ENCODE peak calls at places on chromosomes 3 and 15, in five cellular contexts. X is esophagus squamous epithelium; W is CD8-positive, alpha-beta T cell; F is mammary epithelial cell; T is lung. V is an unnamed sample.
A peak's percentile ranks its signal among the peaks of the same experiment; 100 is the strongest.

GRCh38 chr15:73794501-73795133 is 41.5 kb upstream of the INSYN1 start:
- DNase-seq in X (no peak), W (no peak), F (peak; percentile 44), T (no peak), V (no peak)

GRCh38 chr15:58232273-58233065 is 94.3 kb downstream of the AQP9 start:
- DNase-seq in X (no peak), W (no peak), F (peak; percentile 48), T (no peak), V (no peak)

GRCh38 chr3:5055352-5056004 is 66.6 kb upstream of the ARL8B start:
- DNase-seq in X (no peak), W (no peak), F (no peak), T (no peak), V (no peak)

GRCh38 chr15:101128191-101128590 is 123.7 kb downstream of the CHSY1 start:
- DNase-seq in X (no peak), W (no peak), F (peak; percentile 80), T (no peak), V (no peak)

GRCh38 chr15:56967336-56967735 is 48.9 kb downstream of the TCF12 start:
- DNase-seq in X (no peak), W (no peak), F (no peak), T (no peak), V (peak; percentile 52)

GRCh38 chr3:100189444-100189964 is 71.3 kb upstream of the TBC1D23 start:
- DNase-seq in X (no peak), W (no peak), F (no peak), T (no peak), V (no peak)

GRCh38 chr3:14415501-14415900 is 13.1 kb downstream of the SLC6A6 start:
- DNase-seq in X (no peak), W (no peak), F (peak; percentile 25), T (no peak), V (no peak)

GRCh38 chr3:196162679-196163078 is 48.5 kb downstream of the ZDHHC19 start:
- DNase-seq in X (no peak), W (no peak), F (no peak), T (no peak), V (no peak)

GRCh38 chr15:47293763-47294162 is 423.5 kb upstream of the SEMA6D start:
- DNase-seq in X (no peak), W (no peak), F (peak; percentile 58), T (peak; percentile 64), V (peak; percentile 26)

GRCh38 chr3:195876297-195877031 is 31.9 kb downstream of the TNK2 start:
- DNase-seq in X (no peak), W (no peak), F (no peak), T (peak; percentile 73), V (no peak)

GRCh38 chr3:146222204-146223046 is 28.5 kb downstream of the PLSCR4 start:
- DNase-seq in X (no peak), W (no peak), F (no peak), T (no peak), V (no peak)

GRCh38 chr15:66763186-66764066 is 61.4 kb downstream of the SMAD6 start:
- DNase-seq in X (no peak), W (no peak), F (no peak), T (peak; percentile 93), V (peak; percentile 88)

GRCh38 chr3:146747928-146748327 is 142.8 kb upstream of the PLSCR5 start:
- DNase-seq in X (no peak), W (no peak), F (peak; percentile 12), T (no peak), V (no peak)

GRCh38 chr3:165884518-165884917 is 47.3 kb upstream of the BCHE start:
- DNase-seq in X (no peak), W (no peak), F (no peak), T (no peak), V (no peak)

GRCh38 chr3:10516835-10517465 is 11.6 kb upstream of the ATP2B2 start:
- DNase-seq in X (no peak), W (no peak), F (no peak), T (no peak), V (no peak)

GRCh38 chr3:190340071-190340470 is 17.8 kb upstream of the CLDN1 start:
- DNase-seq in X (no peak), W (no peak), F (peak; percentile 45), T (no peak), V (no peak)

GRCh38 chr15:65355173-65355982 is 22.4 kb downstream of the IGDCC3 start:
- DNase-seq in X (no peak), W (no peak), F (no peak), T (no peak), V (no peak)

GRCh38 chr3:94513600-94513999 is 450.7 kb downstream of the NSUN3 start:
- DNase-seq in X (no peak), W (no peak), F (no peak), T (no peak), V (no peak)

GRCh38 chr3:79872483-79872882 is 104.7 kb upstream of the ROBO1 start:
- DNase-seq in X (no peak), W (no peak), F (peak; percentile 62), T (no peak), V (peak; percentile 36)

GRCh38 chr3:103803787-103804186 is 1369.0 kb downstream of the ZPLD1 start:
- DNase-seq in X (no peak), W (no peak), F (no peak), T (no peak), V (no peak)

GRCh38 chr15:68333775-68334470 is 56.4 kb downstream of the FEM1B start:
- DNase-seq in X (no peak), W (no peak), F (no peak), T (no peak), V (no peak)

GRCh38 chr3:188241072-188241471 is 87.1 kb downstream of the LPP start:
- DNase-seq in X (no peak), W (no peak), F (no peak), T (no peak), V (no peak)

GRCh38 chr15:82309802-82310201 is 39.5 kb downstream of the GOLGA6L10 start:
- DNase-seq in X (no peak), W (no peak), F (no peak), T (no peak), V (no peak)

GRCh38 chr3:194592798-194593752 is 40.1 kb downstream of the TMEM44 start:
- DNase-seq in X (no peak), W (no peak), F (peak; percentile 96), T (peak; percentile 37), V (peak; percentile 89)

GRCh38 chr3:24591661-24592555 is 97.3 kb upstream of the THRB start:
- DNase-seq in X (no peak), W (no peak), F (peak; percentile 99), T (no peak), V (no peak)

GRCh38 chr3:176581589-176581988 is 615.7 kb downstream of the TBL1XR1 start:
- DNase-seq in X (no peak), W (no peak), F (no peak), T (no peak), V (no peak)

GRCh38 chr15:94701281-94701985 is 470.1 kb downstream of the MCTP2 start:
- DNase-seq in X (no peak), W (no peak), F (no peak), T (no peak), V (no peak)

GRCh38 chr3:61819861-61820260 is 258.5 kb downstream of the PTPRG start:
- DNase-seq in X (no peak), W (no peak), F (no peak), T (no peak), V (no peak)

GRCh38 chr3:102237181-102237580 is 197.6 kb upstream of the ZPLD1 start:
- DNase-seq in X (no peak), W (no peak), F (no peak), T (no peak), V (no peak)

GRCh38 chr15:66939451-66940023 is 125.9 kb upstream of the SMAD3 start:
- DNase-seq in X (no peak), W (no peak), F (no peak), T (no peak), V (no peak)

GRCh38 chr3:110677506-110677905 is 394.1 kb upstream of the NECTIN3 start:
- DNase-seq in X (no peak), W (no peak), F (no peak), T (no peak), V (no peak)

GRCh38 chr15:92591275-92591674 is 64.3 kb downstream of the FAM174B start:
- DNase-seq in X (no peak), W (no peak), F (no peak), T (no peak), V (no peak)

GRCh38 chr3:48013288-48013980 is 2.8 kb downstream of the MAP4 start:
- DNase-seq in X (no peak), W (no peak), F (peak; percentile 62), T (no peak), V (peak; percentile 22)

DNA sequence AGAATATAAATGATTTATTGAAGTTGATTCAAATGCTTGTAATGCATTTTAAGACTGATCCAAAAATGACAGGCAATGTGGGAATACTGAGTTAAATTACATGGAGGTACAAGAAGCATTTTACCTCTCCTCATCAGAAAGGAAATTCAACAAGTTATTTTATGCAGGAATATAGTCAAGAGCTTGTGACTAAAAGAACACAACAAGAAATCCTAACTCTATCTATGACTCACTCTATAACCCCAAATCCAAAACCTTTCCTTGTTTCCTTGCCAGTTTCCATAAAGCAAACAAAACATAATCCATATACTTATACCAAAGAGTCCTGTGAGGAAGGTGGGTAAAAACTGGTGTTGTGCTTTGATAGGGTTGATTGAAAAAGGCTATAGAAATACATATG is 30.8 kb downstream of the SIN3A start:
- DNase-seq in X (no peak), W (no peak), F (no peak), T (no peak), V (no peak)
- H3K36me3 ChIP-seq in X (peaks cover 9% of the 10 kb centered on the region), W (peaks cover 13% of the 10 kb centered on the region), F (peaks cover 14% of the 10 kb centered on the region), T (peaks cover 10% of the 10 kb centered on the region), V (peaks cover 9% of the 10 kb centered on the region)

GRCh38 chr15:89334510-89335288 is at the start of gene POLG:
- DNase-seq in X (peak; percentile 93), W (peak; percentile 98), F (peak; percentile 99), T (peak; percentile 99), V (peak; percentile 98)
- H3K4me3 ChIP-seq in X (peak within 1 kb of the TSS; percentile 77), W (peak within 1 kb of the TSS; percentile 57), F (peak within 1 kb of the TSS; percentile 70), T (peak within 1 kb of the TSS; percentile 92), V (peak within 1 kb of the TSS; percentile 78)

GRCh38 chr15:78933187-78934062 is 11.4 kb downstream of the CTSH start:
- DNase-seq in X (no peak), W (no peak), F (no peak), T (no peak), V (no peak)

GRCh38 chr15:78937132-78937739 is 7.6 kb downstream of the CTSH start:
- DNase-seq in X (no peak), W (no peak), F (no peak), T (no peak), V (no peak)

GRCh38 chr15:78931439-78931981 is 13.3 kb downstream of the CTSH start:
- DNase-seq in X (no peak), W (no peak), F (no peak), T (no peak), V (peak; percentile 37)

GRCh38 chr15:78932216-78932808 is 12.5 kb downstream of the CTSH start:
- DNase-seq in X (no peak), W (no peak), F (no peak), T (no peak), V (no peak)

GRCh38 chr15:78934063-78935023 is 10.5 kb downstream of the CTSH start:
- DNase-seq in X (no peak), W (no peak), F (no peak), T (no peak), V (peak; percentile 80)
- H3K36me3 ChIP-seq in X (no peaks in the 10 kb centered on the region), W (no peaks in the 10 kb centered on the region), F (no peaks in the 10 kb centered on the region), T (no peaks in the 10 kb centered on the region), V (no peaks in the 10 kb centered on the region)

DNA sequence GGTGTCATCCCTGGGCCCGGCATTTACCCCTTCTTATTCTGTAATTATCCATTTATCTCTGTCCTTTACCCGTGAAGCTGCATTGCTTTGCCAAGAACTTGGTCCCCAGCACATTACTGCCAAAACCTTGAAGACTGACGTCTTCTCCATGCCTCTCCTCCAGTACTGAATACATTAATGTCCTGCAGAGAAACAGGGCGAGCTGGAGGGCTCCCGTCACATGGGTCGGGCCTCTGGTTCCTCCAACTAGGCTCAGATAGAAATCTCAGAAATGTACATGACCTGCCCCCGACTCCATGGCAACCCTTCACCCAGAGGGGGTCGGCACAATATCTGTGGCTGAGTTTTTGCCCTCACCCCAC is 435 bp downstream of the EFCAB12 start:
- DNase-seq in X (no peak), W (no peak), F (no peak), T (no peak), V (no peak)
- H3K4me3 ChIP-seq in X (peak overlapping the region; percentile 52), W (peak overlapping the region; percentile 58), F (peak overlapping the region; percentile 50), T (no peak overlapping the region), V (peak overlapping the region; percentile 36)